ENCODE peak calls at places on chromosomes 3 and 15, in four cellular contexts. N is IMR-90, E is mesendoderm, A is H9. L is an unnamed sample.

GRCh38 chr3:153626158-153626557 is 464.1 kb downstream of the RAP2B start:
- DNase-seq in N (no peak), E (no peak), A (no peak), L (no peak)

GRCh38 chr15:63112871-63113270 is 8.8 kb upstream of the LACTB start:
- DNase-seq in N (peak), E (no peak), A (no peak), L (no peak)

GRCh38 chr3:122383915-122384697 is at the start of gene FAM162A:
- DNase-seq in N (peak), E (peak), A (peak), L (peak)

GRCh38 chr3:184172681-184173373 is 1.8 kb upstream of the AP2M1 start:
- DNase-seq in N (peak), E (no peak), A (no peak), L (no peak)

GRCh38 chr15:62841269-62841628 is 201.3 kb upstream of the TPM1 start:
- DNase-seq in N (peak), E (no peak), A (no peak), L (no peak)

GRCh38 chr3:188491276-188491687 is 337.3 kb downstream of the LPP start:
- DNase-seq in N (peak), E (no peak), A (no peak), L (no peak)

GRCh38 chr3:189132125-189132744 is 39.5 kb upstream of the TPRG1 start:
- DNase-seq in N (peak), E (no peak), A (no peak), L (no peak)

GRCh38 chr3:131218196-131218595 is 163.4 kb upstream of the NUDT16 start:
- DNase-seq in N (peak), E (no peak), A (no peak), L (no peak)

GRCh38 chr3:45817788-45818523 is 21.6 kb upstream of the SLC6A20 start:
- DNase-seq in N (peak), E (no peak), A (no peak), L (no peak)

GRCh38 chr3:74546426-74546825 is 68.0 kb downstream of the CNTN3 start:
- DNase-seq in N (peak), E (no peak), A (no peak), L (no peak)

GRCh38 chr15:99085413-99086326 is 19.2 kb upstream of the SYNM start:
- DNase-seq in N (peak), E (no peak), A (no peak), L (no peak)

GRCh38 chr3:68666409-68667193 is 265.7 kb downstream of the TAFA4 start:
- DNase-seq in N (no peak), E (peak), A (no peak), L (no peak)

GRCh38 chr3:149487598-149488197 is 13.2 kb downstream of the TM4SF4 start:
- DNase-seq in N (no peak), E (peak), A (peak), L (peak)

GRCh38 chr3:114892117-114892870 is 254.8 kb downstream of the ZBTB20 start:
- DNase-seq in N (no peak), E (no peak), A (no peak), L (no peak)

GRCh38 chr3:50388720-50389352 is 29.5 kb upstream of the TMEM115 start:
- DNase-seq in N (no peak), E (peak), A (no peak), L (no peak)

GRCh38 chr3:116425126-116425525 is 20.2 kb downstream of the LSAMP start:
- DNase-seq in N (no peak), E (no peak), A (no peak), L (no peak)

GRCh38 chr15:79067434-79067833 is 23.1 kb downstream of the RASGRF1 start:
- DNase-seq in N (no peak), E (no peak), A (no peak), L (no peak)

GRCh38 chr3:25110642-25111041 is 317.4 kb upstream of the RARB start:
- DNase-seq in N (no peak), E (no peak), A (no peak), L (no peak)

GRCh38 chr3:25117005-25117593 is 311.0 kb upstream of the RARB start:
- DNase-seq in N (no peak), E (no peak), A (no peak), L (no peak)

GRCh38 chr3:25113891-25114290 is 314.2 kb upstream of the RARB start:
- DNase-seq in N (no peak), E (no peak), A (no peak), L (no peak)

GRCh38 chr3:25119682-25120081 is 308.4 kb upstream of the RARB start:
- DNase-seq in N (no peak), E (no peak), A (no peak), L (no peak)

GRCh38 chr3:25114532-25114931 is 313.5 kb upstream of the RARB start:
- DNase-seq in N (no peak), E (no peak), A (no peak), L (no peak)
- H4K5ac ChIP-seq in N (no peak), E (no peak), A (no peak), L (no peak)

DNA sequence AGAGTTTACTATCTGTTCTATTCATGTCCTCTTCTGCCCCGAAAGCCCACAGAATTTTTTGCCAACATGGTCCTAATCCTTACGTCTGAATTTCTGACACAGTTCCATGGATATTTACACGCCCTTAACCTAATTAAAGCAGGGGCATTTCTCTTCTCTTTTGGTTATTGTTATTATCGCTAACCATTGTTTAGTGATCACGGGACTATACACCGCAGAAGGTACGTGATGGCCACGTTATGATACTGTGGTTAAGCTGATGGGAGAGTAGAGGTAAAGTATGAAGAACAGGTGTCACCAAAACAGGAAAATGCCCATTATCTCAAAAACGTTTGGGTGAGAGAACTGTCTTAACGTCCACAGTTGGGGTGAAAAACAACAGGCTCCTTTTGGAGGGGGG is 26.4 kb downstream of the CCR4 start:
- DNase-seq in N (no peak), E (no peak), A (no peak), L (no peak)
- H4K5ac ChIP-seq in N (no peak), E (no peak), A (no peak), L (no peak)

GRCh38 chr3:166433060-166433459 is 595.8 kb upstream of the BCHE start:
- DNase-seq in N (no peak), E (no peak), A (no peak), L (no peak)
- H4K5ac ChIP-seq in N (no peak), E (no peak), A (no peak), L (no peak)

DNA sequence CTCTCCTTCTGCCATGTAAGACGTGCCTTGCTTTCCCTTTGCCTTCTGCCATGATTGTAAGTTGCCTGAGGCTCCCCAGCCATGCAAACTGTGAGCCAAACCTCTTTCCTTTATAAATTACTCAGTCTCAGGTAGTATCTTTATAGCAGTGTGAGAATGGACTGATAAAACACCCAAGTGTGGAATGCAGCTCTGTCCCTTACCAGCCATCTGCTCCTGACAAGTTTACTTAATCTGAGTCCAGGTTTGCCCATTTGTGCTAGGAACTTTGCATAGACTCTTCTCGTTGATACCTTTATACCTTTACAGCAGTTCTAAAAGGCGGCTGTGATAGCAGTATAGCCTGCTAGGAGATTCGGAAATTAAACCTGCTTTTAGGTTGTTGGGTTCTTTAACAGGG is 48.1 kb downstream of the SLC25A26 start:
- DNase-seq in N (no peak), E (peak), A (no peak), L (no peak)
- H4K5ac ChIP-seq in N (peak), E (no peak), A (no peak), L (no peak)

DNA sequence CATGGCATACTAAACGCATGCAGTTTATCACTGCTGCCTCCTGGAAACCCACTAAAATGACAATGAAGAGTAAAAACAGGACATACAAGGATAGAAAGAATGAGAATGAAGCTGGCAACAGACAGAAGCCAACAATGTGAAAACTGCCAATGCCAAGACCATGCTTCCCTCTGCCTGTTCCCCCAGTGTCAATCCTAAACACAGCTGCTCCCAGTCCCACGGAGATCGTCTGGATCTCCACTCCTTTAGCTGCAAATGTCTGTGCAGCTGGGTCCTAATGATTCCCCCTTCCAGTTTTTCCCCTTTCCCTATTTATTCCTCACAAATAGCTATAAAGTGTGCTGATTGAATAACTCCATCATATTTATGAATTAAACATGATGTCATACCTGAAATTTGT is 16.1 kb downstream of the LEO1 start:
- DNase-seq in N (no peak), E (no peak), A (no peak), L (no peak)
- H4K5ac ChIP-seq in N (no peak), E (no peak), A (no peak), L (no peak)

DNA sequence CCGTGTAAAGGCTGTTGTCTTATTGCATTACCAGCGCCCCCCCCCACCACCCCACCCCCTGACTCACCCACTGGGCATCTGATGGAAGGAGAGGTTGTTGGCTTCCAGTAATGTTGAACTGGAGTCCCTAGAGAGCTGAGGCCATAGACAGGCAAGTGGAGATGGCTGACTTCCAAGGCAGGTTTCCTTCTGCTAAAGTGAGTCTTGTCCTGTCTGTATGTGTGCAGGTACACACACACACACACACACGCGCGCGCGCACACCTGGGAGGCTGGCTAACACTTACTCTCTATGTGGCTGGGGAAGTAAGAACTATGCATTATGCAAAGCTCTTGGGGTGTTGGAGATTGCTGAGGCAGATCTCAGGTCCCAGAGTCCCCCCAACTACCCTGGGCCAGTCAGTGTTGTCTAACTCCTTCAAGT is 1.6 kb upstream of the KY start:
- DNase-seq in N (peak), E (no peak), A (no peak), L (peak)
- H4K5ac ChIP-seq in N (no peak), E (no peak), A (no peak), L (no peak)